ENCODE peak calls at places on chromosomes 7 and 10, in seven cellular contexts. J is hepatocyte, T is epithelial cell of proximal tubule, K is astrocyte of the spinal cord, A is cardiac muscle cell, E is nephron progenitor cell, S is fibroblast of lung. M is an unnamed sample.
A peak's percentile ranks its signal among the peaks of the same experiment; 100 is the strongest.

GRCh38 chr7:10537764-10538163 is 435.9 kb upstream of the PHF14 start:
- DNase-seq in J (no peak), T (no peak), K (no peak), A (no peak), E (no peak), S (no peak), M (no peak)

GRCh38 chr10:99461230-99461629 is 30.8 kb upstream of the GOT1 start:
- DNase-seq in J (no peak), T (no peak), K (peak; percentile 7), A (no peak), E (no peak), S (peak; percentile 58), M (no peak)

GRCh38 chr7:73397936-73398335 is 35.6 kb upstream of the FZD9 start:
- DNase-seq in J (no peak), T (no peak), K (no peak), A (no peak), E (no peak), S (no peak), M (no peak)

GRCh38 chr7:158024881-158025280 is 562.7 kb downstream of the PTPRN2 start:
- DNase-seq in J (no peak), T (no peak), K (no peak), A (no peak), E (no peak), S (no peak), M (no peak)

GRCh38 chr10:2150315-2150714 is 413.0 kb upstream of the ADARB2 start:
- DNase-seq in J (no peak), T (no peak), K (no peak), A (no peak), E (no peak), S (no peak), M (no peak)

GRCh38 chr10:72692057-72692891 is at the start of gene MCU:
- DNase-seq in J (peak; percentile 97), T (no peak), K (peak; percentile 94), A (peak; percentile 96), E (peak; percentile 93), S (peak; percentile 40), M (peak; percentile 86)

GRCh38 chr10:113285291-113285690 is 267.6 kb upstream of the HABP2 start:
- DNase-seq in J (no peak), T (no peak), K (no peak), A (no peak), E (no peak), S (no peak), M (no peak)

GRCh38 chr7:82481499-82482097 is 38.0 kb upstream of the CACNA2D1 start:
- DNase-seq in J (peak; percentile 9), T (no peak), K (peak; percentile 46), A (peak; percentile 46), E (no peak), S (peak; percentile 17), M (no peak)

GRCh38 chr7:95204618-95205017 is 119.7 kb downstream of the PON1 start:
- DNase-seq in J (no peak), T (no peak), K (no peak), A (no peak), E (no peak), S (no peak), M (no peak)

GRCh38 chr10:36256905-36257304 is 614.8 kb upstream of the FZD8 start:
- DNase-seq in J (peak; percentile 13), T (no peak), K (no peak), A (peak; percentile 87), E (no peak), S (peak; percentile 66), M (no peak)

GRCh38 chr7:158382363-158382988 is 205.1 kb downstream of the PTPRN2 start:
- DNase-seq in J (no peak), T (no peak), K (no peak), A (no peak), E (no peak), S (no peak), M (no peak)

GRCh38 chr7:5528071-5528814 is 104.6 kb upstream of the TNRC18 start:
- DNase-seq in J (no peak), T (no peak), K (peak; percentile 43), A (peak; percentile 53), E (no peak), S (no peak), M (peak; percentile 44)

GRCh38 chr10:63145782-63146181 is 12.7 kb downstream of the NRBF2 start:
- DNase-seq in J (no peak), T (no peak), K (no peak), A (no peak), E (no peak), S (peak; percentile 58), M (no peak)

GRCh38 chr10:49104323-49104722 is 11.0 kb downstream of the VSTM4 start:
- DNase-seq in J (no peak), T (no peak), K (no peak), A (no peak), E (no peak), S (no peak), M (no peak)

GRCh38 chr10:126252884-126253612 is 135.2 kb downstream of the ADAM12 start:
- DNase-seq in J (peak; percentile 51), T (peak; percentile 50), K (peak; percentile 99), A (peak; percentile 94), E (no peak), S (peak; percentile 100), M (no peak)

GRCh38 chr7:10973942-10974716 is 457 bp downstream of the PHF14 start:
- DNase-seq in J (peak; percentile 53), T (no peak), K (peak; percentile 37), A (peak; percentile 40), E (peak; percentile 67), S (peak; percentile 49), M (no peak)

GRCh38 chr10:28761084-28761875 is 84.0 kb downstream of the BAMBI start:
- DNase-seq in J (no peak), T (no peak), K (no peak), A (peak; percentile 35), E (no peak), S (peak; percentile 38), M (no peak)

GRCh38 chr7:1693991-1694524 is 24.0 kb downstream of the ELFN1 start:
- DNase-seq in J (peak; percentile 71), T (no peak), K (peak; percentile 56), A (peak; percentile 70), E (peak; percentile 83), S (peak; percentile 69), M (no peak)

GRCh38 chr10:31102421-31102820 is 70.8 kb upstream of the ZNF438 start:
- DNase-seq in J (no peak), T (no peak), K (no peak), A (no peak), E (no peak), S (no peak), M (no peak)

DNA sequence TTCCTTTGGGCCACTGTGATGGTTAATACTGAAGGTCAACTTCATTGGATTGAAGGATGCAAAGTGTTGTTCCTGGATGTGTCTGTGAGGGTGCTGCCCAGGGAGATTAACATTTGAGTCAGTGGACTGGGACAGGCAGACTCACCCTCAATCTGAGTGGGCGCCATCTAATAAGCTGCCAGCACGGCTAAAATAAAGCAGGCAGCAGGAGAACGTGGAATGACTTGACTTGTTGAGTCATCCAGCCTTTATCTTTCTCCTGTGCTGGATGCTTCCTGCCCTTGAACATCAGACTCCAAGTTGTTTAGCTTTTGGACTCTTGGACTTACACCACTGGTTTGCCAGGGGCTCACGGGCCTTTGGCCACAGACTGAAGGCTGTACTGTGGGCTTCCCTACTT is 1046.9 kb downstream of the TYW1 start:
- DNase-seq in J (no peak), T (no peak), K (no peak), A (peak; percentile 16), E (no peak), S (peak; percentile 48), M (no peak)
- TF ChIP-seq CTCF in J (no peak), T (no peak), K (no peak), A (no peak), E (no peak), S (no peak), M (no peak)

GRCh38 chr10:54800677-54801480 is at the start of gene PCDH15:
- DNase-seq in J (peak; percentile 57), T (peak; percentile 25), K (peak; percentile 35), A (peak; percentile 24), E (peak; percentile 36), S (peak; percentile 66), M (no peak)
- TF ChIP-seq CTCF in J (peak; percentile 55), T (peak; percentile 72), K (peak; percentile 52), A (peak; percentile 8), E (peak; percentile 50), S (peak; percentile 21), M (no peak)

DNA sequence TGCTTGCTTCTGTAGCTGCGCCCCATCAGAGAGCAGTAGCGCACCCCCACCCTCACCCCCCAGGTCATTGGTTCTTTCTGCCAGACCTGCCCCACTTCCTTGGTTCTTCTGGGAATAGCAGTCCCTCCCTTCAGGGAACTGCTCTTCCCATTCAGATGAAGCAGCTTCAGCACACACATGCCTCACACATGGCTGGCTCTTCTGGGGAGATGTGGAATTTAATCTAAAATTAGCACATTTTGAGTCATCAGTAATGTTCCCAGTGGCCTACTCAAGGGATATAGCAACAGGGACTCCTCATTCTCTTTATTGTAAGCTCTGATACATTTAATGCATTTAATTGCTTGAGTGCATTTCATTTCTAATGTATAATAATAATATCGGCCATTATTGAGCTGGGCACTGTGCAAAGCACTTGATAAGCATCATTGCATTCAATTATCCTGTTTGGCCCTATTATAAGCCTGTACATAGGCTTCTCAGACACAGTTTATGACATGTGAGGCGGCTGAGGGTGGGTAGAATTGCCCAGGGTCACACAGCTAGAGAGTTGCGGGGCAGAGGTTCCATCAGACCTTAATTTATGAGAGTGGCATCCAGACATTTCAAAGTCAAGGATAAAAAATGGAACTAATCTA is 76.7 kb downstream of the LANCL2 start:
- DNase-seq in J (no peak), T (peak; percentile 32), K (peak; percentile 76), A (peak; percentile 62), E (no peak), S (peak; percentile 83), M (no peak)
- TF ChIP-seq CTCF in J (no peak), T (no peak), K (no peak), A (no peak), E (no peak), S (no peak), M (no peak)

GRCh38 chr7:75650062-75650461 is 88.7 kb downstream of the HIP1 start:
- DNase-seq in J (no peak), T (no peak), K (no peak), A (no peak), E (peak; percentile 34), S (no peak), M (no peak)
- TF ChIP-seq CTCF in J (no peak), T (peak; percentile 46), K (no peak), A (no peak), E (no peak), S (no peak), M (no peak)

DNA sequence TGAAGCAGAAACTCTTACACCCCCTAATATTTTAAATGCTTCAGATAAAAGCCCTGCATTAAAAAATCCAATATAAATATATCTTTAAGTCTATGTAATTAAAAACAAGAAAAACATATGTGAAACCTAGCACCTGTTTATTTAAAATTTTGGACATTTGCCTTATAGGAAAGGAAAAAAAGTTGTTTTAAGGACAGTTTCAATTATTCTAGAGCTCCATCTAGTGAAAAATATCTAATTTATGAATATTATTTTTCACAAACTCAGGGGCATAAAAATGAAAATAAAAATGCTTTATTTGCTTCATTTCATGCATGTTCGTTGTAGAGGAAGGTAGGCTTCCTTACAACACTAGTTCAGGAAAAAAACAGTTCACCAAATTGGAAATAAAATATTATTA is 26.1 kb downstream of the ENKUR start:
- DNase-seq in J (no peak), T (no peak), K (peak; percentile 28), A (no peak), E (no peak), S (peak; percentile 3), M (no peak)
- TF ChIP-seq CTCF in J (peak; percentile 37), T (no peak), K (no peak), A (peak; percentile 20), E (no peak), S (no peak), M (no peak)

M was measured in natural killer cell.